ENCODE peak calls at places on chromosomes 12 and 14, in five cellular contexts. R, C, P, O and Q are unnamed samples.

GRCh38 chr12:125983094-125983783 is 918.0 kb downstream of the AACS start:
- DNase-seq in R (peak), C (no peak), P (no peak), O (peak), Q (no peak)

GRCh38 chr14:60106341-60106740 is 14.6 kb downstream of the PCNX4 start:
- DNase-seq in R (no peak), C (peak), P (no peak), O (peak), Q (no peak)

GRCh38 chr14:42002139-42002538 is 395.5 kb downstream of the LRFN5 start:
- DNase-seq in R (no peak), C (no peak), P (no peak), O (peak), Q (no peak)

GRCh38 chr14:50260511-50260910 is 29.1 kb upstream of the SOS2 start:
- DNase-seq in R (peak), C (peak), P (no peak), O (peak), Q (no peak)

GRCh38 chr14:31106768-31107167 is 80.6 kb upstream of the STRN3 start:
- DNase-seq in R (no peak), C (peak), P (no peak), O (peak), Q (no peak)

GRCh38 chr12:2959508-2960431 is 573 bp downstream of the TEAD4 start:
- DNase-seq in R (peak), C (no peak), P (no peak), O (peak), Q (no peak)

GRCh38 chr14:95496690-95497241 is 19.7 kb downstream of the SYNE3 start:
- DNase-seq in R (no peak), C (no peak), P (no peak), O (peak), Q (no peak)

GRCh38 chr12:111819191-111820158 is 22.6 kb upstream of the MAPKAPK5 start:
- DNase-seq in R (no peak), C (no peak), P (no peak), O (no peak), Q (no peak)

GRCh38 chr12:110590806-110591326 is 7.7 kb upstream of the PPTC7 start:
- DNase-seq in R (no peak), C (peak), P (peak), O (peak), Q (no peak)

GRCh38 chr12:130081420-130081819 is 80.8 kb upstream of the FZD10 start:
- DNase-seq in R (no peak), C (no peak), P (no peak), O (no peak), Q (no peak)

GRCh38 chr14:105383083-105383730 is 15.1 kb upstream of the TEX22 start:
- DNase-seq in R (no peak), C (no peak), P (no peak), O (no peak), Q (no peak)

GRCh38 chr12:113461666-113462065 is 10.0 kb downstream of the LHX5 start:
- DNase-seq in R (no peak), C (no peak), P (no peak), O (peak), Q (no peak)

GRCh38 chr14:71478542-71478941 is 453.7 kb upstream of the RGS6 start:
- DNase-seq in R (no peak), C (peak), P (no peak), O (peak), Q (no peak)

GRCh38 chr14:31377433-31377832 is 42.9 kb downstream of the HEATR5A start:
- DNase-seq in R (no peak), C (no peak), P (no peak), O (no peak), Q (no peak)

GRCh38 chr12:27946396-27946795 is 26.1 kb downstream of the PTHLH start:
- DNase-seq in R (no peak), C (no peak), P (no peak), O (no peak), Q (no peak)

GRCh38 chr14:77859934-77860570 is 60.1 kb downstream of the ADCK1 start:
- DNase-seq in R (peak), C (no peak), P (no peak), O (no peak), Q (no peak)

GRCh38 chr14:71566276-71566675 is 366.0 kb upstream of the RGS6 start:
- DNase-seq in R (no peak), C (no peak), P (no peak), O (no peak), Q (no peak)

GRCh38 chr14:68976160-68977067 is 2.7 kb downstream of the ACTN1 start:
- DNase-seq in R (no peak), C (no peak), P (no peak), O (peak), Q (no peak)

GRCh38 chr14:92867246-92867925 is 55.6 kb upstream of the CHGA start:
- DNase-seq in R (no peak), C (no peak), P (no peak), O (no peak), Q (no peak)

GRCh38 chr12:95316798-95317197 is 99.2 kb downstream of the VEZT start:
- DNase-seq in R (no peak), C (no peak), P (no peak), O (peak), Q (no peak)

GRCh38 chr12:90826031-90826430 is 128.9 kb downstream of the CCER1 start:
- DNase-seq in R (no peak), C (no peak), P (no peak), O (no peak), Q (no peak)

DNA sequence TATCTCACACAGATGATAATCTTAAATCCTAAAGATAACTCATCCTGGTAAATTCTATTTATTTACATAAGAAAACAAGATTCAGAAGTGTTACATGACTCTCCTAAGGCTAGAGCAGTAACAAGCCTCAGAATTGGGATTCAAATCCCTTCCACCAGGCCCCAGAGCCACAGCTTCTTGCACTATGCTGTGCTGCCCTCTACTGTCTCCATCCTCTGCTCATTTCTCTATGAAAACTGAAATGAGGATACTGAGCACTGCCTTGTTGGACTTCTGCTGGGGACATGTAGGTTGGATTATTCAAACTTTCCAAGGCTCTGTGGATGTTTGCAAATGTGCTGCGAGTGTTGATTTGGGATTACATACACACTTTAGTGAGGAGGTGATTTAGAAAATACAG is 23.5 kb upstream of the C12orf50 start:
- DNase-seq in R (peak), C (no peak), P (no peak), O (peak), Q (no peak)
- TF ChIP-seq CTCF in R (no peak), C (peak), P (peak), O (peak), Q (peak)

GRCh38 chr12:6552140-6552551 is 3.7 kb downstream of the IFFO1 start:
- DNase-seq in R (no peak), C (no peak), P (no peak), O (no peak), Q (no peak)

GRCh38 chr12:6551063-6551461 is 4.8 kb downstream of the IFFO1 start:
- DNase-seq in R (no peak), C (no peak), P (no peak), O (no peak), Q (no peak)

GRCh38 chr12:6553051-6553868 is 2.6 kb downstream of the IFFO1 start:
- DNase-seq in R (no peak), C (peak), P (no peak), O (peak), Q (no peak)

GRCh38 chr12:6550294-6551062 is 5.4 kb downstream of the IFFO1 start:
- DNase-seq in R (no peak), C (no peak), P (no peak), O (no peak), Q (no peak)

GRCh38 chr12:6551496-6552139 is 4.2 kb downstream of the IFFO1 start:
- DNase-seq in R (no peak), C (no peak), P (no peak), O (peak), Q (no peak)
- H3K4me3 ChIP-seq in R (no peak), C (no peak), P (no peak), O (no peak), Q (peak)

DNA sequence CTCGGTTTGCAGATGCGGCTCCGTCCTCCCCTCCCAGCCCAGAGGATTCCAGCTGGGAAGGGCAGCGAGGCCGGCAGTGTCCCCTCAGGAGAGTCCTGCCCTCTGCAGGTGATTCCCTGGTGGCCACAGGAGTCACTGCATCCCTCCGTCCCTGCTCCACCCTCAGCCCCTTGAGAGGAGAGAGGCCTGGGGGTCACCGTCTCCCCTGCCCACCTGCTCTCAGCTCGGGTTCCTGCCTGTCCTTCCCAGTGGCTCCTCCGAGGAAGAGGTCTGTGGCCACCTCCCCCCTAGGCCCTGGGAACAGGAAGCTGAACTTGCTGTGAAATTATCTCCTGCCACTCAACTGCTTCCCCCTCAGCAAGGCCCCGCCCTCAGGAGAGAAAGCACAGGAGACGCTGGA is 12.9 kb upstream of the GALNT9 start:
- DNase-seq in R (no peak), C (no peak), P (no peak), O (no peak), Q (no peak)
- TF ChIP-seq CTCF in R (no peak), C (peak), P (peak), O (peak), Q (peak)

GRCh38 chr14:36510874-36511273 is 9.2 kb downstream of the NKX2-1 start:
- DNase-seq in R (no peak), C (no peak), P (no peak), O (no peak), Q (no peak)
- H3K4me3 ChIP-seq in R (no peak), C (no peak), P (no peak), O (no peak), Q (no peak)

GRCh38 chr12:40672650-40673319 is 19.5 kb upstream of the CNTN1 start:
- DNase-seq in R (no peak), C (no peak), P (no peak), O (no peak), Q (no peak)

GRCh38 chr12:40662366-40662765 is 29.9 kb upstream of the CNTN1 start:
- DNase-seq in R (no peak), C (no peak), P (no peak), O (no peak), Q (no peak)

GRCh38 chr12:40663781-40664180 is 28.5 kb upstream of the CNTN1 start:
- DNase-seq in R (no peak), C (no peak), P (no peak), O (no peak), Q (no peak)

GRCh38 chr12:40668095-40668494 is 24.1 kb upstream of the CNTN1 start:
- DNase-seq in R (no peak), C (no peak), P (no peak), O (no peak), Q (no peak)
- TF ChIP-seq CTCF in R (no peak), C (no peak), P (no peak), O (no peak), Q (no peak)

GRCh38 chr14:51396222-51396815 is 156.3 kb downstream of the TMX1 start:
- DNase-seq in R (peak), C (peak), P (peak), O (peak), Q (peak)
- H3K4me3 ChIP-seq in R (no peak), C (no peak), P (no peak), O (no peak), Q (no peak)

DNA sequence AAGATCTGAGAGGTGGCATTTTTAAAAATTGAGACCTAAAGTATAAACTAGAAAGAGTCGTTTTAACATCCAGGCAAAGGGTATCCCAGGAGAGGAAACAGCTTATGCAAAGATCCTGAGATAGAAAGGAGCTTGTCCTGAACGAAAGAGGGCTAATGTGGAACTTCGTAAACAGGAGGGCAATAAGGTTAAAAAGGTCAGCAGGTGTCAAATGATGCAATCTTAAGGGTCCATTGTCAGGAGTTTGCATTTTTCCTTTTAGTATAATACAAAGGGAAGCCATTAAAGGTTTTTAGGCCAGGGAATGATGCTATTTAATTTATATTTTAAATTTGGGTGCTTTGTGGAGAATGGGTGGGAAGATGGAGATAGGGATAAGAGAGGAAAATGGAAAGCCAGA is 14.4 kb downstream of the FMNL3 start:
- DNase-seq in R (no peak), C (no peak), P (no peak), O (no peak), Q (no peak)
- TF ChIP-seq CTCF in R (no peak), C (no peak), P (no peak), O (no peak), Q (no peak)

GRCh38 chr12:53113307-53113706 is 10.0 kb downstream of the SOAT2 start:
- DNase-seq in R (no peak), C (no peak), P (no peak), O (no peak), Q (no peak)
- H3K4me3 ChIP-seq in R (no peak), C (no peak), P (no peak), O (no peak), Q (no peak)

DNA sequence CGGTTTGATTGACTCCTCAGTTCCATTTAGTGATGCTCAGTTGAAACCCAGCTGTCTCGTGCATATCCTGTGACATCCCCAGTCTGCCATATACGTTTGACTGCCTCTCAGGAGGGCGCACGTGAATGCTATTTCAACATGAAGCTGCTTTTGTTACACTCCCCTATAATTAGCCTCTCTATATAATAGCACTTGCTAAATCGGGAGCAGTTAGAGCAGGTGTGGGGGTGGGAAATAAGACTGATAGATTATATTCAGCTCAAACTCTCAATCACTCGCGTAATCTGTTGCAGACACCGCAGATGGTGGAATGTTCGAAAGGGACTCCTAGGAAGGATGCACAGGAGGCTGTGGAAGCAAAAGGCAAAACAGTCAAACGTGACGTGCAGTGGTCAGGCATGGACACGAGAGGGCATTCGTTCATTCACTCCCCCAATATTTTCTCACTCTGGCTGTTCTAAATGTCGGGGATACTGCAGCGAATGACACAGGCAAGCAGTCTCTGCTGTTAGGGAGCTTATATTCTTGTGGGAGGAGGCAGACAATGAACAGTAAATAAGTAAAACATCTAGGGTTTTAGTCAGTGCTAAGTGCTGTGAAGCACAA is 29.8 kb downstream of the KCNA1 start:
- DNase-seq in R (no peak), C (no peak), P (no peak), O (no peak), Q (no peak)
- TF ChIP-seq CTCF in R (no peak), C (peak), P (peak), O (no peak), Q (no peak)